ENCODE peak calls at places on chromosomes 2 and 18, in eight cellular contexts. H, Z, M, A, Q, B, I and K are unnamed samples.
A peak's percentile ranks its signal among the peaks of the same experiment; 100 is the strongest.

GRCh38 chr2:171836151-171836910 is 57.7 kb downstream of the SLC25A12 start:
- DNase-seq in A (no peak), M (no peak), H (no peak), Z (no peak), B (no peak), I (no peak), Q (no peak), K (no peak)

GRCh38 chr2:116645155-116645554 is 1169.3 kb upstream of the DDX18 start:
- DNase-seq in Z (no peak), Q (no peak), M (no peak), H (no peak), I (no peak), B (no peak), A (no peak), K (no peak)

GRCh38 chr2:98127229-98127989 is 40.4 kb downstream of the VWA3B start:
- DNase-seq in B (no peak), Q (no peak), H (no peak), M (no peak), A (no peak), I (no peak), Z (no peak), K (no peak)

GRCh38 chr18:47577520-47577919 is 326.1 kb upstream of the SKOR2 start:
- DNase-seq in A (no peak), I (no peak), Z (no peak), H (peak; percentile 33), M (no peak), B (no peak), Q (no peak), K (no peak)

GRCh38 chr2:69099541-69099940 is 86.6 kb downstream of the ANTXR1 start:
- DNase-seq in M (peak; percentile 42), I (no peak), Q (no peak), H (no peak), A (no peak), B (no peak), Z (no peak), K (peak; percentile 42)

GRCh38 chr2:40432916-40433315 is 19.0 kb downstream of the SLC8A1 start:
- DNase-seq in Q (no peak), M (peak; percentile 37), A (no peak), H (no peak), B (no peak), Z (no peak), I (no peak), K (no peak)

GRCh38 chr2:224682121-224682520 is 34.0 kb downstream of the CCDC195 start:
- DNase-seq in H (no peak), M (no peak), Z (no peak), Q (no peak), A (no peak), I (no peak), B (no peak), K (no peak)

GRCh38 chr2:133975676-133976428 is 278.0 kb upstream of the MGAT5 start:
- DNase-seq in B (no peak), A (no peak), Q (no peak), H (no peak), M (no peak), I (no peak), Z (no peak), K (no peak)

GRCh38 chr2:38655441-38655840 is 10.5 kb upstream of the GALM start:
- DNase-seq in I (no peak), H (no peak), B (no peak), Z (no peak), Q (no peak), A (no peak), M (no peak), K (no peak)

GRCh38 chr2:232884001-232884421 is 13.9 kb downstream of the SNORC start:
- DNase-seq in A (no peak), M (no peak), Q (no peak), B (no peak), Z (no peak), H (no peak), I (no peak), K (no peak)

GRCh38 chr2:101036562-101036961 is 34.5 kb downstream of the RPL31 start:
- DNase-seq in M (peak; percentile 57), Q (no peak), Z (no peak), H (no peak), I (no peak), B (peak; percentile 28), A (peak; percentile 65), K (no peak)

GRCh38 chr2:1758112-1758630 is 13.9 kb upstream of the PXDN start:
- DNase-seq in Q (no peak), I (no peak), M (no peak), Z (no peak), A (no peak), H (no peak), B (no peak), K (no peak)